ENCODE peak calls at places on chromosomes 16 and 17, in nine cellular contexts. One of them, this sample, is unnamed.

GRCh38 chr16:13527332-13527731 is 392.6 kb upstream of the ERCC4 start:
- DNase-seq in effector memory CD4-positive, alpha-beta T cell: no peak
- DNase-seq in activated T-helper 2 cell treated with anti-CD3 and anti-CD28 coated beads, Interferon-gamma antibody, Interleukin-2, Interleukin-4, amounts not matched to agents 10 μg/mL and 5 μg/mL and 100 μg/mL, durations not matched to agents 14 hours and 24 hours and 36 hours: no peak
- DNase-seq in NCI-H1092: no peak
- DNase-seq in activated CD4-positive, CD25-positive, alpha-beta regulatory T cell: no peak
- DNase-seq in AG08395: no peak
- DNase-seq in posterior vena cava: no peak
- DNase-seq in progenitor cell of endocrine pancreas: no peak
- DNase-seq in stimulated activated CD4-positive, alpha-beta T cell treated with anti-CD3 and anti-CD28 coated beads, Interleukin-12 subunit alpha, Interleukin-12 subunit beta, amount 100 ng/mL, for 4 hours: no peak
- DNase-seq in this sample: no peak

GRCh38 chr16:86982912-86983311 is 334.3 kb downstream of the C16orf95 start:
- DNase-seq in progenitor cell of endocrine pancreas: no peak
- DNase-seq in NCI-H1092: no peak
- DNase-seq in posterior vena cava: peak; percentile 51
- DNase-seq in effector memory CD4-positive, alpha-beta T cell: no peak
- DNase-seq in stimulated activated CD4-positive, alpha-beta T cell treated with anti-CD3 and anti-CD28 coated beads, Interleukin-12 subunit alpha, Interleukin-12 subunit beta, amount 100 ng/mL, for 4 hours: no peak
- DNase-seq in activated CD4-positive, CD25-positive, alpha-beta regulatory T cell: no peak
- DNase-seq in activated T-helper 2 cell treated with anti-CD3 and anti-CD28 coated beads, Interferon-gamma antibody, Interleukin-2, Interleukin-4, amounts not matched to agents 10 μg/mL and 5 μg/mL and 100 μg/mL, durations not matched to agents 14 hours and 24 hours and 36 hours: no peak
- DNase-seq in AG08395: no peak
- DNase-seq in this sample: no peak

GRCh38 chr16:75111514-75112280 is 4.9 kb downstream of the LDHD start:
- DNase-seq in posterior vena cava: peak; percentile 75
- DNase-seq in activated CD4-positive, CD25-positive, alpha-beta regulatory T cell: no peak
- DNase-seq in AG08395: no peak
- DNase-seq in stimulated activated CD4-positive, alpha-beta T cell treated with anti-CD3 and anti-CD28 coated beads, Interleukin-12 subunit alpha, Interleukin-12 subunit beta, amount 100 ng/mL, for 4 hours: no peak
- DNase-seq in effector memory CD4-positive, alpha-beta T cell: no peak
- DNase-seq in activated T-helper 2 cell treated with anti-CD3 and anti-CD28 coated beads, Interferon-gamma antibody, Interleukin-2, Interleukin-4, amounts not matched to agents 10 μg/mL and 5 μg/mL and 100 μg/mL, durations not matched to agents 14 hours and 24 hours and 36 hours: no peak
- DNase-seq in NCI-H1092: no peak
- DNase-seq in progenitor cell of endocrine pancreas: no peak
- DNase-seq in this sample: no peak

GRCh38 chr16:30697264-30698138 is 1.5 kb upstream of the SRCAP start:
- DNase-seq in effector memory CD4-positive, alpha-beta T cell: no peak
- DNase-seq in NCI-H1092: peak; percentile 97
- DNase-seq in activated T-helper 2 cell treated with anti-CD3 and anti-CD28 coated beads, Interferon-gamma antibody, Interleukin-2, Interleukin-4, amounts not matched to agents 10 μg/mL and 5 μg/mL and 100 μg/mL, durations not matched to agents 14 hours and 24 hours and 36 hours: no peak
- DNase-seq in progenitor cell of endocrine pancreas: no peak
- DNase-seq in stimulated activated CD4-positive, alpha-beta T cell treated with anti-CD3 and anti-CD28 coated beads, Interleukin-12 subunit alpha, Interleukin-12 subunit beta, amount 100 ng/mL, for 4 hours: no peak
- DNase-seq in posterior vena cava: no peak
- DNase-seq in AG08395: peak; percentile 95
- DNase-seq in activated CD4-positive, CD25-positive, alpha-beta regulatory T cell: no peak
- DNase-seq in this sample: no peak

GRCh38 chr16:10694830-10695229 is at the start of gene TEKT5:
- DNase-seq in AG08395: no peak
- DNase-seq in progenitor cell of endocrine pancreas: no peak
- DNase-seq in activated CD4-positive, CD25-positive, alpha-beta regulatory T cell: no peak
- DNase-seq in activated T-helper 2 cell treated with anti-CD3 and anti-CD28 coated beads, Interferon-gamma antibody, Interleukin-2, Interleukin-4, amounts not matched to agents 10 μg/mL and 5 μg/mL and 100 μg/mL, durations not matched to agents 14 hours and 24 hours and 36 hours: no peak
- DNase-seq in NCI-H1092: no peak
- DNase-seq in effector memory CD4-positive, alpha-beta T cell: no peak
- DNase-seq in stimulated activated CD4-positive, alpha-beta T cell treated with anti-CD3 and anti-CD28 coated beads, Interleukin-12 subunit alpha, Interleukin-12 subunit beta, amount 100 ng/mL, for 4 hours: no peak
- DNase-seq in posterior vena cava: no peak
- DNase-seq in this sample: no peak

GRCh38 chr17:80646328-80646727 is 101.7 kb downstream of the RPTOR start:
- DNase-seq in activated T-helper 2 cell treated with anti-CD3 and anti-CD28 coated beads, Interferon-gamma antibody, Interleukin-2, Interleukin-4, amounts not matched to agents 10 μg/mL and 5 μg/mL and 100 μg/mL, durations not matched to agents 14 hours and 24 hours and 36 hours: no peak
- DNase-seq in effector memory CD4-positive, alpha-beta T cell: no peak
- DNase-seq in NCI-H1092: peak; percentile 53
- DNase-seq in AG08395: no peak
- DNase-seq in posterior vena cava: no peak
- DNase-seq in activated CD4-positive, CD25-positive, alpha-beta regulatory T cell: no peak
- DNase-seq in progenitor cell of endocrine pancreas: no peak
- DNase-seq in stimulated activated CD4-positive, alpha-beta T cell treated with anti-CD3 and anti-CD28 coated beads, Interleukin-12 subunit alpha, Interleukin-12 subunit beta, amount 100 ng/mL, for 4 hours: no peak
- DNase-seq in this sample: no peak

GRCh38 chr16:68227850-68228553 is 7.9 kb downstream of the ESRP2 start:
- DNase-seq in activated CD4-positive, CD25-positive, alpha-beta regulatory T cell: no peak
- DNase-seq in stimulated activated CD4-positive, alpha-beta T cell treated with anti-CD3 and anti-CD28 coated beads, Interleukin-12 subunit alpha, Interleukin-12 subunit beta, amount 100 ng/mL, for 4 hours: no peak
- DNase-seq in NCI-H1092: peak; percentile 13
- DNase-seq in activated T-helper 2 cell treated with anti-CD3 and anti-CD28 coated beads, Interferon-gamma antibody, Interleukin-2, Interleukin-4, amounts not matched to agents 10 μg/mL and 5 μg/mL and 100 μg/mL, durations not matched to agents 14 hours and 24 hours and 36 hours: no peak
- DNase-seq in progenitor cell of endocrine pancreas: no peak
- DNase-seq in effector memory CD4-positive, alpha-beta T cell: no peak
- DNase-seq in posterior vena cava: no peak
- DNase-seq in AG08395: no peak
- DNase-seq in this sample: no peak

GRCh38 chr17:700504-701094 is 14.0 kb downstream of the VPS53 start:
- DNase-seq in effector memory CD4-positive, alpha-beta T cell: no peak
- DNase-seq in AG08395: peak; percentile 60
- DNase-seq in progenitor cell of endocrine pancreas: no peak
- DNase-seq in NCI-H1092: no peak
- DNase-seq in activated CD4-positive, CD25-positive, alpha-beta regulatory T cell: no peak
- DNase-seq in activated T-helper 2 cell treated with anti-CD3 and anti-CD28 coated beads, Interferon-gamma antibody, Interleukin-2, Interleukin-4, amounts not matched to agents 10 μg/mL and 5 μg/mL and 100 μg/mL, durations not matched to agents 14 hours and 24 hours and 36 hours: no peak
- DNase-seq in stimulated activated CD4-positive, alpha-beta T cell treated with anti-CD3 and anti-CD28 coated beads, Interleukin-12 subunit alpha, Interleukin-12 subunit beta, amount 100 ng/mL, for 4 hours: no peak
- DNase-seq in posterior vena cava: no peak
- DNase-seq in this sample: no peak

GRCh38 chr17:29283496-29283895 is 10.5 kb downstream of the NUFIP2 start:
- DNase-seq in activated T-helper 2 cell treated with anti-CD3 and anti-CD28 coated beads, Interferon-gamma antibody, Interleukin-2, Interleukin-4, amounts not matched to agents 10 μg/mL and 5 μg/mL and 100 μg/mL, durations not matched to agents 14 hours and 24 hours and 36 hours: no peak
- DNase-seq in effector memory CD4-positive, alpha-beta T cell: no peak
- DNase-seq in stimulated activated CD4-positive, alpha-beta T cell treated with anti-CD3 and anti-CD28 coated beads, Interleukin-12 subunit alpha, Interleukin-12 subunit beta, amount 100 ng/mL, for 4 hours: no peak
- DNase-seq in AG08395: peak; percentile 31
- DNase-seq in progenitor cell of endocrine pancreas: no peak
- DNase-seq in NCI-H1092: no peak
- DNase-seq in activated CD4-positive, CD25-positive, alpha-beta regulatory T cell: no peak
- DNase-seq in posterior vena cava: no peak
- DNase-seq in this sample: no peak

GRCh38 chr17:45973099-45973838 is 25.8 kb upstream of the STH start:
- DNase-seq in activated T-helper 2 cell treated with anti-CD3 and anti-CD28 coated beads, Interferon-gamma antibody, Interleukin-2, Interleukin-4, amounts not matched to agents 10 μg/mL and 5 μg/mL and 100 μg/mL, durations not matched to agents 14 hours and 24 hours and 36 hours: no peak
- DNase-seq in AG08395: no peak
- DNase-seq in effector memory CD4-positive, alpha-beta T cell: no peak
- DNase-seq in NCI-H1092: no peak
- DNase-seq in progenitor cell of endocrine pancreas: no peak
- DNase-seq in posterior vena cava: peak; percentile 53
- DNase-seq in stimulated activated CD4-positive, alpha-beta T cell treated with anti-CD3 and anti-CD28 coated beads, Interleukin-12 subunit alpha, Interleukin-12 subunit beta, amount 100 ng/mL, for 4 hours: no peak
- DNase-seq in activated CD4-positive, CD25-positive, alpha-beta regulatory T cell: no peak
- DNase-seq in this sample: no peak

GRCh38 chr16:85200471-85201278 is 88.4 kb upstream of the CIBAR2 start:
- DNase-seq in activated T-helper 2 cell treated with anti-CD3 and anti-CD28 coated beads, Interferon-gamma antibody, Interleukin-2, Interleukin-4, amounts not matched to agents 10 μg/mL and 5 μg/mL and 100 μg/mL, durations not matched to agents 14 hours and 24 hours and 36 hours: no peak
- DNase-seq in posterior vena cava: no peak
- DNase-seq in AG08395: no peak
- DNase-seq in progenitor cell of endocrine pancreas: no peak
- DNase-seq in NCI-H1092: no peak
- DNase-seq in effector memory CD4-positive, alpha-beta T cell: no peak
- DNase-seq in stimulated activated CD4-positive, alpha-beta T cell treated with anti-CD3 and anti-CD28 coated beads, Interleukin-12 subunit alpha, Interleukin-12 subunit beta, amount 100 ng/mL, for 4 hours: no peak
- DNase-seq in activated CD4-positive, CD25-positive, alpha-beta regulatory T cell: no peak
- DNase-seq in this sample: no peak

GRCh38 chr16:5059386-5060072 is 6.2 kb downstream of the C16orf89 start:
- DNase-seq in progenitor cell of endocrine pancreas: no peak
- DNase-seq in AG08395: no peak
- DNase-seq in effector memory CD4-positive, alpha-beta T cell: no peak
- DNase-seq in stimulated activated CD4-positive, alpha-beta T cell treated with anti-CD3 and anti-CD28 coated beads, Interleukin-12 subunit alpha, Interleukin-12 subunit beta, amount 100 ng/mL, for 4 hours: no peak
- DNase-seq in activated CD4-positive, CD25-positive, alpha-beta regulatory T cell: no peak
- DNase-seq in NCI-H1092: no peak
- DNase-seq in activated T-helper 2 cell treated with anti-CD3 and anti-CD28 coated beads, Interferon-gamma antibody, Interleukin-2, Interleukin-4, amounts not matched to agents 10 μg/mL and 5 μg/mL and 100 μg/mL, durations not matched to agents 14 hours and 24 hours and 36 hours: no peak
- DNase-seq in posterior vena cava: peak; percentile 36
- DNase-seq in this sample: no peak

GRCh38 chr16:84952335-84953050 is 58.8 kb downstream of the ZDHHC7 start:
- DNase-seq in NCI-H1092: peak; percentile 70
- DNase-seq in activated T-helper 2 cell treated with anti-CD3 and anti-CD28 coated beads, Interferon-gamma antibody, Interleukin-2, Interleukin-4, amounts not matched to agents 10 μg/mL and 5 μg/mL and 100 μg/mL, durations not matched to agents 14 hours and 24 hours and 36 hours: peak; percentile 59
- DNase-seq in effector memory CD4-positive, alpha-beta T cell: peak; percentile 36
- DNase-seq in posterior vena cava: peak; percentile 88
- DNase-seq in stimulated activated CD4-positive, alpha-beta T cell treated with anti-CD3 and anti-CD28 coated beads, Interleukin-12 subunit alpha, Interleukin-12 subunit beta, amount 100 ng/mL, for 4 hours: peak; percentile 61
- DNase-seq in AG08395: peak; percentile 85
- DNase-seq in activated CD4-positive, CD25-positive, alpha-beta regulatory T cell: peak; percentile 45
- DNase-seq in progenitor cell of endocrine pancreas: peak; percentile 74
- DNase-seq in this sample: peak; percentile 88

GRCh38 chr16:26071383-26071782 is 379.6 kb downstream of the HS3ST4 start:
- DNase-seq in posterior vena cava: no peak
- DNase-seq in activated CD4-positive, CD25-positive, alpha-beta regulatory T cell: no peak
- DNase-seq in activated T-helper 2 cell treated with anti-CD3 and anti-CD28 coated beads, Interferon-gamma antibody, Interleukin-2, Interleukin-4, amounts not matched to agents 10 μg/mL and 5 μg/mL and 100 μg/mL, durations not matched to agents 14 hours and 24 hours and 36 hours: no peak
- DNase-seq in effector memory CD4-positive, alpha-beta T cell: no peak
- DNase-seq in stimulated activated CD4-positive, alpha-beta T cell treated with anti-CD3 and anti-CD28 coated beads, Interleukin-12 subunit alpha, Interleukin-12 subunit beta, amount 100 ng/mL, for 4 hours: no peak
- DNase-seq in NCI-H1092: no peak
- DNase-seq in AG08395: no peak
- DNase-seq in progenitor cell of endocrine pancreas: no peak
- DNase-seq in this sample: no peak

GRCh38 chr17:77425791-77426641 is 285.2 kb downstream of the SEC14L1 start:
- DNase-seq in activated CD4-positive, CD25-positive, alpha-beta regulatory T cell: no peak
- DNase-seq in posterior vena cava: peak; percentile 84
- DNase-seq in NCI-H1092: no peak
- DNase-seq in AG08395: peak; percentile 70
- DNase-seq in progenitor cell of endocrine pancreas: no peak
- DNase-seq in activated T-helper 2 cell treated with anti-CD3 and anti-CD28 coated beads, Interferon-gamma antibody, Interleukin-2, Interleukin-4, amounts not matched to agents 10 μg/mL and 5 μg/mL and 100 μg/mL, durations not matched to agents 14 hours and 24 hours and 36 hours: no peak
- DNase-seq in stimulated activated CD4-positive, alpha-beta T cell treated with anti-CD3 and anti-CD28 coated beads, Interleukin-12 subunit alpha, Interleukin-12 subunit beta, amount 100 ng/mL, for 4 hours: no peak
- DNase-seq in effector memory CD4-positive, alpha-beta T cell: no peak
- DNase-seq in this sample: no peak

GRCh38 chr16:10895053-10895946 is 18.3 kb downstream of the CIITA start:
- DNase-seq in activated CD4-positive, CD25-positive, alpha-beta regulatory T cell: no peak
- DNase-seq in stimulated activated CD4-positive, alpha-beta T cell treated with anti-CD3 and anti-CD28 coated beads, Interleukin-12 subunit alpha, Interleukin-12 subunit beta, amount 100 ng/mL, for 4 hours: peak; percentile 27
- DNase-seq in effector memory CD4-positive, alpha-beta T cell: no peak
- DNase-seq in activated T-helper 2 cell treated with anti-CD3 and anti-CD28 coated beads, Interferon-gamma antibody, Interleukin-2, Interleukin-4, amounts not matched to agents 10 μg/mL and 5 μg/mL and 100 μg/mL, durations not matched to agents 14 hours and 24 hours and 36 hours: no peak
- DNase-seq in posterior vena cava: peak; percentile 85
- DNase-seq in NCI-H1092: no peak
- DNase-seq in progenitor cell of endocrine pancreas: peak; percentile 39
- DNase-seq in AG08395: peak; percentile 79
- DNase-seq in this sample: peak; percentile 72

GRCh38 chr16:25550647-25551046 is 141.1 kb upstream of the HS3ST4 start:
- DNase-seq in stimulated activated CD4-positive, alpha-beta T cell treated with anti-CD3 and anti-CD28 coated beads, Interleukin-12 subunit alpha, Interleukin-12 subunit beta, amount 100 ng/mL, for 4 hours: no peak
- DNase-seq in activated T-helper 2 cell treated with anti-CD3 and anti-CD28 coated beads, Interferon-gamma antibody, Interleukin-2, Interleukin-4, amounts not matched to agents 10 μg/mL and 5 μg/mL and 100 μg/mL, durations not matched to agents 14 hours and 24 hours and 36 hours: no peak
- DNase-seq in AG08395: no peak
- DNase-seq in posterior vena cava: no peak
- DNase-seq in activated CD4-positive, CD25-positive, alpha-beta regulatory T cell: no peak
- DNase-seq in progenitor cell of endocrine pancreas: no peak
- DNase-seq in NCI-H1092: no peak
- DNase-seq in effector memory CD4-positive, alpha-beta T cell: no peak
- DNase-seq in this sample: no peak

GRCh38 chr17:74514632-74515035 is 16.6 kb downstream of the CD300LB start:
- DNase-seq in NCI-H1092: no peak
- DNase-seq in activated T-helper 2 cell treated with anti-CD3 and anti-CD28 coated beads, Interferon-gamma antibody, Interleukin-2, Interleukin-4, amounts not matched to agents 10 μg/mL and 5 μg/mL and 100 μg/mL, durations not matched to agents 14 hours and 24 hours and 36 hours: no peak
- DNase-seq in effector memory CD4-positive, alpha-beta T cell: peak; percentile 34
- DNase-seq in posterior vena cava: no peak
- DNase-seq in progenitor cell of endocrine pancreas: no peak
- DNase-seq in stimulated activated CD4-positive, alpha-beta T cell treated with anti-CD3 and anti-CD28 coated beads, Interleukin-12 subunit alpha, Interleukin-12 subunit beta, amount 100 ng/mL, for 4 hours: no peak
- DNase-seq in AG08395: no peak
- DNase-seq in activated CD4-positive, CD25-positive, alpha-beta regulatory T cell: no peak
- DNase-seq in this sample: no peak

GRCh38 chr17:46929413-46929812 is 6.5 kb downstream of the GOSR2 start:
- DNase-seq in stimulated activated CD4-positive, alpha-beta T cell treated with anti-CD3 and anti-CD28 coated beads, Interleukin-12 subunit alpha, Interleukin-12 subunit beta, amount 100 ng/mL, for 4 hours: no peak
- DNase-seq in AG08395: peak; percentile 49
- DNase-seq in effector memory CD4-positive, alpha-beta T cell: no peak
- DNase-seq in NCI-H1092: no peak
- DNase-seq in progenitor cell of endocrine pancreas: no peak
- DNase-seq in activated CD4-positive, CD25-positive, alpha-beta regulatory T cell: no peak
- DNase-seq in posterior vena cava: no peak
- DNase-seq in activated T-helper 2 cell treated with anti-CD3 and anti-CD28 coated beads, Interferon-gamma antibody, Interleukin-2, Interleukin-4, amounts not matched to agents 10 μg/mL and 5 μg/mL and 100 μg/mL, durations not matched to agents 14 hours and 24 hours and 36 hours: no peak
- DNase-seq in this sample: no peak